ENCODE peak calls at places on chromosomes 12 and 14, in four cellular contexts. G is HepG2, C is Panc1, Z is K562. W is an unnamed sample.

GRCh38 chr14:104550849-104551728 is 28.5 kb upstream of the C14orf180 start:
- DNase-seq in G (no peak), C (no peak), Z (no peak), W (no peak)

GRCh38 chr14:32203928-32204357 is 874 bp upstream of the RNU6-8 start:
- DNase-seq in G (peak), C (no peak), Z (peak), W (no peak)

GRCh38 chr12:79685068-79685467 is 5.7 kb downstream of the PAWR start:
- DNase-seq in G (peak), C (no peak), Z (no peak), W (no peak)

GRCh38 chr12:45407188-45407850 is 191.4 kb downstream of the ANO6 start:
- DNase-seq in G (no peak), C (no peak), Z (peak), W (no peak)

GRCh38 chr12:125518074-125518473 is 452.8 kb downstream of the AACS start:
- DNase-seq in G (no peak), C (no peak), Z (no peak), W (no peak)

GRCh38 chr12:11497995-11498394 is 102.6 kb upstream of the PRB2 start:
- DNase-seq in G (no peak), C (no peak), Z (no peak), W (no peak)

GRCh38 chr14:69038449-69039286 is 59.6 kb upstream of the ACTN1 start:
- DNase-seq in G (no peak), C (no peak), Z (peak), W (no peak)

GRCh38 chr12:121062391-121063045 is 23.5 kb upstream of the OASL start:
- DNase-seq in G (no peak), C (no peak), Z (no peak), W (no peak)

GRCh38 chr14:93068721-93069120 is 47.0 kb downstream of the ITPK1 start:
- DNase-seq in G (no peak), C (no peak), Z (no peak), W (no peak)

GRCh38 chr12:54601841-54602240 is 13.4 kb upstream of the PPP1R1A start:
- DNase-seq in G (no peak), C (no peak), Z (peak), W (no peak)

GRCh38 chr12:1936406-1937320 is 18.2 kb upstream of the CACNA2D4 start:
- DNase-seq in G (no peak), C (no peak), Z (no peak), W (no peak)

GRCh38 chr12:45655186-45655585 is 74.3 kb upstream of the ARID2 start:
- DNase-seq in G (peak), C (no peak), Z (peak), W (no peak)

GRCh38 chr14:99524091-99524661 is 43.0 kb downstream of the CCNK start:
- DNase-seq in G (no peak), C (no peak), Z (no peak), W (no peak)

GRCh38 chr12:50778663-50779590 is 15.0 kb downstream of the ATF1 start:
- DNase-seq in G (peak), C (no peak), Z (no peak), W (no peak)

GRCh38 chr12:116257213-116257612 is 20.3 kb downstream of the MED13L start:
- DNase-seq in G (no peak), C (no peak), Z (peak), W (no peak)

GRCh38 chr14:102849522-102850379 is 72.5 kb downstream of the TRAF3 start:
- DNase-seq in G (no peak), C (no peak), Z (peak), W (no peak)

GRCh38 chr14:58150243-58150805 is 1.7 kb downstream of the ARMH4 start:
- DNase-seq in G (no peak), C (no peak), Z (no peak), W (no peak)

GRCh38 chr12:95051241-95051640 is 22.2 kb downstream of the NR2C1 start:
- DNase-seq in G (no peak), C (no peak), Z (no peak), W (no peak)

GRCh38 chr14:104923596-104924420 is 871 bp upstream of the PLD4 start:
- DNase-seq in G (no peak), C (no peak), Z (no peak), W (no peak)

GRCh38 chr12:91923864-91924263 is 221.8 kb downstream of the BTG1 start:
- DNase-seq in G (no peak), C (no peak), Z (no peak), W (no peak)

GRCh38 chr12:132075714-132076553 is 68.2 kb downstream of the DDX51 start:
- DNase-seq in G (no peak), C (no peak), Z (no peak), W (no peak)

GRCh38 chr14:95876769-95877490 is at the start of gene TUNAR:
- DNase-seq in G (no peak), C (no peak), Z (no peak), W (no peak)

GRCh38 chr12:46590991-46591703 is 218.6 kb upstream of the SLC38A2 start:
- DNase-seq in G (no peak), C (no peak), Z (no peak), W (no peak)

GRCh38 chr12:774051-774614 is 21.8 kb downstream of the WNK1 start:
- DNase-seq in G (no peak), C (no peak), Z (no peak), W (no peak)

GRCh38 chr12:101876861-101877815 is at the start of gene DRAM1:
- DNase-seq in G (peak), C (no peak), Z (peak), W (peak)

GRCh38 chr14:103699901-103700752 is 15.1 kb downstream of the XRCC3 start:
- DNase-seq in G (no peak), C (no peak), Z (no peak), W (no peak)

GRCh38 chr12:105459760-105460325 is 129.4 kb downstream of the C12orf75 start:
- DNase-seq in G (no peak), C (no peak), Z (no peak), W (no peak)

GRCh38 chr12:97560359-97560758 is 97.8 kb downstream of the RMST start:
- DNase-seq in G (no peak), C (no peak), Z (no peak), W (no peak)

GRCh38 chr12:54206807-54207206 is 18.0 kb upstream of the SMUG1 start:
- DNase-seq in G (no peak), C (no peak), Z (no peak), W (no peak)

GRCh38 chr12:47818382-47818700 is 1.4 kb downstream of the HDAC7 start:
- DNase-seq in G (no peak), C (no peak), Z (peak), W (no peak)

GRCh38 chr12:70543444-70543843 is 93.8 kb downstream of the PTPRB start:
- DNase-seq in G (peak), C (peak), Z (no peak), W (peak)
- TF ChIP-seq TCF7L2 in G (no peak), C (no peak), Z (no peak), W (peak)

GRCh38 chr12:32918890-32919791 is 22.6 kb upstream of the PKP2 start:
- DNase-seq in G (peak), C (no peak), Z (peak), W (no peak)
- TF ChIP-seq TCF7L2 in G (no peak), C (no peak), Z (no peak), W (no peak)

DNA sequence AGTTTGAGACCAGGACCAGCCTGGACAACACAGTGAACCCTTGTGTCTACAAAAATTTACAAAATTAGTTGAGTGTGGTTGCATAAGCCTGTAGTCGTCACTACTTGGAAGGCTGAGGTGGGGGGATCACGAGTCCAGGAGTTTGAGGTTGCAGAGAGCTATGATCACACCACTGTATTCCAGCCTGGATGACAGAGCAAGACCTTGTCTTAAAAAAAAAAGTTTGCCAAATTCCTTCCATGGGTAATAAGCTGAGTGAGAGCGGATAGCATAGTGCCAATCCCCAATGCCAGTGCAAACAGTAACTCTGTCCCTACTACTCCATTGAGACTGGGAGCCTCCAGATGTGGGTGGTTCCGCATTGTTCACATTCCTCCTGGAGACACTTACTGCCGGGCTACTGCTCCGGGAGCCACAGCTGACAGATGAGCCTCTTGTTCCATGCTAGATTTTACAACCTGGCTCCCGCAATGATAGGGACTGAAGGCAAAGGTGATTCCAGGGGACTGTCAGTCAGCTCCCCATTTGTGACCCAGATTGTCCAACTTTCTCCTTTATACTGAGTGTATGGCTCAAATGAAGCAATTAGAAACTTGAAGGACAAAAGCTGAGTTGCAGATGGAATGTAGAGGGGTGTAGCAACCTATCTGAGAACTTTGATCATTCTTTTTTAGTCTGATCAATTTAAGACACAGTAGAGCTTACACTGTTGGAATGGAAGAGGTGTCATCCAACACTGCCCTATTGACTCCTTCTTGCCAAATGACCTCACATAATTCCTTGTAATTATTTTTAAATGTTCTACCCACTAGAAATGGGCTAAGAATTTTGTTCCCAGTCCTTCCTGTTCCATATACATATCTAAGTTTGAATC is 13.4 kb upstream of the FRMD6 start:
- DNase-seq in G (peak), C (no peak), Z (no peak), W (no peak)
- TF ChIP-seq TCF7L2 in G (no peak), C (no peak), Z (no peak), W (no peak)

DNA sequence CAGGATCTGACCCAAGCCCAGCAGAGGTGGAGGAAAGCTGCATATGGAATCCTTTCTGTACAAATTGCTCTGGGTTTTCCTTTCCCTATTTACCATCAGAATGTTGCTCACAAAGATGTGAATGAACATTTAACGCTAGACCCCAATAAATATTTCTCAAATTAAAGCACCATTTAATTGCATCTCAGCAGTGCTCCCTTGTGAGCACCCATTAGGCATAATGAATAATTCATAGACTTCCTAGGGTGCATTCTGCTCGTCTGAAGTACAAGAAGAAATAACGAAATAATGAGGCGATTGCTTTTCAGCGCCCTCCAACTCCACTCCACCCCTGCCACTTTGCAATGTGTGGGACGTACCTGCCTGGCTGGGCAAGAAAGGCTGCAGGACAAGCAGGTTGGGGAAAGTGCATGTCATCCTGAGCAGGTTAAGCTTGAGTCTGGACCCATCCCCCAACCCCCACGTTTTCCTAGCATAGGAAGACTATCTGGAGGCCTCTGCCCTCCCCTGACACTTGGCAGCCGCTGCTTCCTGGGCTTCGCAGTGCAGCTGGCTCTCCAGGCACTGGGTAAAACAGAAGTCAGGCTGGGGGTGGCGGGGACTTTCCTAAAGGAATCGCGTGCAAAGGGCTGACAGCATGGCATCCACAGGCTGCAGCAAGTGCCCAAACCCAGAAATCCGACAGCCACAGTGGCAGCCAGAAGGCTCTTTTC is 253.8 kb downstream of the DUSP6 start:
- DNase-seq in G (no peak), C (no peak), Z (no peak), W (no peak)
- TF ChIP-seq TCF7L2 in G (no peak), C (no peak), Z (no peak), W (no peak)

GRCh38 chr14:88868558-88869159 is 44.2 kb downstream of the TTC8 start:
- DNase-seq in G (peak), C (no peak), Z (peak), W (peak)
- TF ChIP-seq TCF7L2 in G (no peak), C (no peak), Z (no peak), W (no peak)

GRCh38 chr12:68405292-68405900 is 73.2 kb upstream of the MDM1 start:
- DNase-seq in G (no peak), C (no peak), Z (no peak), W (no peak)

GRCh38 chr12:68403296-68403695 is 71.1 kb upstream of the MDM1 start:
- DNase-seq in G (no peak), C (no peak), Z (no peak), W (no peak)

GRCh38 chr12:68402422-68402821 is 70.3 kb upstream of the MDM1 start:
- DNase-seq in G (no peak), C (no peak), Z (no peak), W (no peak)

GRCh38 chr12:68403711-68404110 is 71.5 kb upstream of the MDM1 start:
- DNase-seq in G (no peak), C (no peak), Z (no peak), W (no peak)

DNA sequence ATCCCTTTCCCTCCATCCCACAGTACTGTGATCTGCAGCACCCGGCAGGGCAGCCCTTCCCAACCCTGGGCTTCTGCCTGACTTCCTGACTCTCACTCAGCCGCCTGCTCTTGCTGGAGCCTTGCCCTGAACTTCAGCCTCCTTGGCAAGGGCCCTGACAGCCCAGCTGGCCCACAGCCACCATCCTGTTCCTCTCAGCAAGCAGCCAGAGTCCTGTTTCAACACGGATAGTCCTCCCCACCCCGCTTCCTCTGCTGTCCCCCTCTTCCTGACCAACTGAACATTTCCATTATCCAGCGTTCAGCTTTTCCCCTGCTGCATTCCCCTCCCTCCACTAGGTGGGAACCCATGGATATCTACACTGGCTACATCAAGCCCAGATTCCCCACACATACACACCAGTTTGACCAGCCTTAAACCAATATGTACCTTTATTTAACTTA is 74.0 kb upstream of the MDM1 start:
- DNase-seq in G (peak), C (no peak), Z (peak), W (no peak)
- TF ChIP-seq TCF7L2 in G (no peak), C (no peak), Z (no peak), W (no peak)

GRCh38 chr12:76859621-76860020 is 19.2 kb downstream of the CSRP2 start:
- DNase-seq in G (no peak), C (no peak), Z (peak), W (no peak)
- TF ChIP-seq TCF7L2 in G (no peak), C (no peak), Z (no peak), W (no peak)

GRCh38 chr12:67650127-67650495 is 1.6 kb downstream of the DYRK2 start:
- DNase-seq in G (no peak), C (no peak), Z (peak), W (no peak)
- TF ChIP-seq TCF7L2 in G (no peak), C (no peak), Z (no peak), W (no peak)

GRCh38 chr14:106619618-106620017 is 1093.2 kb downstream of the TMEM121 start:
- DNase-seq in G (no peak), C (no peak), Z (no peak), W (no peak)
- TF ChIP-seq TCF7L2 in G (no peak), C (no peak), Z (no peak), W (no peak)